ENCODE peak calls at places on chromosomes 13 and 19, in five cellular contexts. R is cerebellar nuclear complex, H is COR-L47, F is NCI-H2081, E is pancreas. G is an unnamed sample.
A peak's percentile ranks its signal among the peaks of the same experiment; 100 is the strongest.

GRCh38 chr19:45099465-45100201 is 6.7 kb downstream of the PPP1R37 start:
- DNase-seq in R (no peak), H (peak; percentile 28), F (no peak), E (no peak), G (no peak)

GRCh38 chr19:8571006-8571411 is 6.2 kb downstream of the MYO1F start:
- DNase-seq in R (no peak), H (no peak), F (no peak), E (no peak), G (no peak)

GRCh38 chr19:45321848-45322247 is 827 bp downstream of the CKM start:
- DNase-seq in R (no peak), H (no peak), F (no peak), E (no peak), G (no peak)

GRCh38 chr19:10346509-10346908 is 7.1 kb upstream of the ICAM3 start:
- DNase-seq in R (no peak), H (no peak), F (no peak), E (no peak), G (no peak)

GRCh38 chr19:21474671-21475181 is 30.7 kb upstream of the ZNF429 start:
- DNase-seq in R (no peak), H (no peak), F (no peak), E (peak; percentile 82), G (no peak)

GRCh38 chr13:97627566-97627965 is 193.6 kb downstream of the RAP2A start:
- DNase-seq in R (no peak), H (no peak), F (no peak), E (peak; percentile 15), G (peak; percentile 60)

GRCh38 chr19:46489445-46490272 is 6.0 kb downstream of the PNMA8B start:
- DNase-seq in R (no peak), H (no peak), F (no peak), E (no peak), G (no peak)

GRCh38 chr19:2982983-2983350 is 5.6 kb downstream of the TLE6 start:
- DNase-seq in R (no peak), H (peak; percentile 92), F (peak; percentile 94), E (peak; percentile 91), G (peak; percentile 78)

GRCh38 chr19:43639507-43640423 is at the start of gene CADM4:
- DNase-seq in R (no peak), H (peak; percentile 46), F (peak; percentile 23), E (peak; percentile 48), G (peak; percentile 42)

GRCh38 chr13:28043224-28043623 is 54.7 kb upstream of the URAD start:
- DNase-seq in R (no peak), H (no peak), F (no peak), E (no peak), G (no peak)

GRCh38 chr13:45861352-45861751 is 9.8 kb upstream of the SIAH3 start:
- DNase-seq in R (no peak), H (no peak), F (no peak), E (no peak), G (no peak)

GRCh38 chr13:39602614-39603366 is at the start of gene LHFPL6:
- DNase-seq in R (peak; percentile 38), H (peak; percentile 77), F (peak; percentile 73), E (peak; percentile 61), G (peak; percentile 4)

GRCh38 chr19:44694184-44694579 is 4.8 kb upstream of the CEACAM16 start:
- DNase-seq in R (no peak), H (no peak), F (no peak), E (no peak), G (no peak)

GRCh38 chr19:3852614-3853254 is 16.1 kb downstream of the ZFR2 start:
- DNase-seq in R (no peak), H (no peak), F (peak; percentile 50), E (no peak), G (no peak)

GRCh38 chr13:94416454-94417080 is 62.9 kb downstream of the DCT start:
- DNase-seq in R (no peak), H (peak; percentile 65), F (peak; percentile 61), E (no peak), G (peak; percentile 64)

GRCh38 chr13:111882351-111882750 is 184.6 kb upstream of the SOX1 start:
- DNase-seq in R (no peak), H (no peak), F (no peak), E (no peak), G (no peak)

GRCh38 chr19:12137541-12137940 is 2.6 kb downstream of the ZNF20 start:
- DNase-seq in R (no peak), H (peak; percentile 7), F (no peak), E (no peak), G (no peak)

GRCh38 chr19:1037553-1038115 is 2.3 kb upstream of the ABCA7 start:
- DNase-seq in R (no peak), H (no peak), F (no peak), E (no peak), G (no peak)

GRCh38 chr19:18332917-18333530 is 7.4 kb upstream of the PGPEP1 start:
- DNase-seq in R (no peak), H (no peak), F (no peak), E (no peak), G (no peak)

GRCh38 chr19:35495107-35496064 is 5.1 kb upstream of the KRTDAP start:
- DNase-seq in R (no peak), H (peak; percentile 8), F (peak; percentile 17), E (peak; percentile 54), G (peak; percentile 25)

GRCh38 chr19:13091400-13092161 is 11.1 kb downstream of the LYL1 start:
- DNase-seq in R (no peak), H (peak; percentile 37), F (no peak), E (no peak), G (no peak)

GRCh38 chr13:21466527-21466926 is 7.4 kb upstream of the ZDHHC20 start:
- DNase-seq in R (no peak), H (no peak), F (no peak), E (no peak), G (no peak)

GRCh38 chr19:29671393-29672076 is 6.3 kb downstream of the PLEKHF1 start:
- DNase-seq in R (no peak), H (no peak), F (no peak), E (no peak), G (peak; percentile 18)

GRCh38 chr19:45952691-45953505 is 20.8 kb downstream of the NOVA2 start:
- DNase-seq in R (no peak), H (peak; percentile 87), F (peak; percentile 9), E (peak; percentile 38), G (no peak)

GRCh38 chr19:46144756-46145155 is 3.3 kb upstream of the IGFL2 start:
- DNase-seq in R (no peak), H (no peak), F (no peak), E (no peak), G (no peak)

GRCh38 chr13:40189885-40190655 is 476.4 kb downstream of the FOXO1 start:
- DNase-seq in R (no peak), H (no peak), F (no peak), E (no peak), G (no peak)

GRCh38 chr19:48659768-48660167 is 13.0 kb downstream of the NTN5 start:
- DNase-seq in R (no peak), H (no peak), F (no peak), E (no peak), G (no peak)

GRCh38 chr19:2333027-2333806 is 4.7 kb downstream of the SPPL2B start:
- DNase-seq in R (no peak), H (peak; percentile 74), F (peak; percentile 91), E (peak; percentile 86), G (peak; percentile 85)

GRCh38 chr19:8654591-8655339 is 24.3 kb downstream of the NFILZ start:
- DNase-seq in R (no peak), H (peak; percentile 1), F (peak; percentile 21), E (peak; percentile 12), G (peak; percentile 1)

GRCh38 chr13:76330216-76330615 is 556.0 kb downstream of the KCTD12 start:
- DNase-seq in R (no peak), H (no peak), F (no peak), E (no peak), G (no peak)

GRCh38 chr19:10891360-10892108 is 20.2 kb downstream of the CARM1 start:
- DNase-seq in R (no peak), H (no peak), F (no peak), E (no peak), G (no peak)

GRCh38 chr19:19224852-19225494 is 13.2 kb downstream of the NCAN start:
- DNase-seq in R (no peak), H (peak; percentile 82), F (no peak), E (peak; percentile 63), G (peak; percentile 74)

GRCh38 chr13:20116213-20116612 is 44.6 kb downstream of the GJA3 start:
- DNase-seq in R (no peak), H (no peak), F (no peak), E (no peak), G (no peak)

GRCh38 chr13:35714588-35714987 is 238.1 kb upstream of the MAB21L1 start:
- DNase-seq in R (no peak), H (no peak), F (no peak), E (no peak), G (no peak)

GRCh38 chr13:40974460-40975407 is 44.4 kb downstream of the ELF1 start:
- DNase-seq in R (no peak), H (peak; percentile 5), F (no peak), E (peak; percentile 18), G (peak; percentile 2)

GRCh38 chr13:48304132-48304876 is 753 bp downstream of the RB1 start:
- DNase-seq in R (no peak), H (peak; percentile 33), F (no peak), E (no peak), G (no peak)

GRCh38 chr19:38745316-38745715 is 1.0 kb upstream of the CAPN12 start:
- DNase-seq in R (no peak), H (no peak), F (no peak), E (no peak), G (no peak)

GRCh38 chr13:95627590-95627989 is 16.9 kb downstream of the DZIP1 start:
- DNase-seq in R (no peak), H (no peak), F (no peak), E (no peak), G (no peak)

GRCh38 chr13:23561261-23561660 is 9.0 kb upstream of the TNFRSF19 start:
- DNase-seq in R (no peak), H (no peak), F (no peak), E (no peak), G (no peak)

GRCh38 chr19:12930002-12930645 is 3.4 kb downstream of the FARSA start:
- DNase-seq in R (no peak), H (no peak), F (no peak), E (peak; percentile 2), G (no peak)